ENCODE peak calls at places on chromosomes 2 and 18, in five cellular contexts. B is adrenal gland, G is ovary, A is spleen, U is upper lobe of left lung. D is an unnamed sample.

GRCh38 chr2:217014298-217015116 is 154.6 kb upstream of the TNP1 start:
- DNase-seq in B (no peak), G (no peak), U (no peak), A (no peak), D (no peak)

GRCh38 chr2:128360711-128361110 is 42.0 kb upstream of the HS6ST1 start:
- DNase-seq in A (no peak), G (no peak), U (no peak), B (no peak), D (no peak)

GRCh38 chr2:176852667-176853066 is 359.9 kb upstream of the HNRNPA3 start:
- DNase-seq in B (no peak), G (no peak), U (no peak), A (no peak), D (no peak)

GRCh38 chr2:164831180-164831579 is 10.4 kb downstream of the COBLL1 start:
- DNase-seq in U (no peak), G (no peak), A (no peak), B (no peak), D (no peak)

GRCh38 chr2:17520761-17521160 is 2.5 kb upstream of the RAD51AP2 start:
- DNase-seq in A (no peak), U (no peak), B (no peak), G (no peak), D (no peak)

GRCh38 chr2:134282638-134283400 is 28.9 kb downstream of the MGAT5 start:
- DNase-seq in B (no peak), U (no peak), A (no peak), G (no peak), D (no peak)

GRCh38 chr18:54734059-54734458 is 94.2 kb upstream of the RAB27B start:
- DNase-seq in U (no peak), B (peak), G (no peak), A (no peak), D (no peak)

GRCh38 chr2:95315801-95316411 is 18.8 kb downstream of the KCNIP3 start:
- DNase-seq in B (no peak), U (no peak), G (no peak), A (peak), D (no peak)

GRCh38 chr2:208982831-208983230 is 441.0 kb upstream of the MAP2 start:
- DNase-seq in G (no peak), U (no peak), A (no peak), B (no peak), D (no peak)

GRCh38 chr2:10934308-10934978 is 22.7 kb downstream of the KCNF1 start:
- DNase-seq in A (peak), U (no peak), G (no peak), B (no peak), D (no peak)

GRCh38 chr2:65175894-65176527 is 46.1 kb upstream of the RAB1A start:
- DNase-seq in B (no peak), U (no peak), G (no peak), A (no peak), D (no peak)

GRCh38 chr18:56575819-56576663 is 62.4 kb downstream of the TXNL1 start:
- DNase-seq in G (no peak), B (no peak), A (no peak), U (no peak), D (no peak)

GRCh38 chr2:109601693-109602250 is 12.0 kb downstream of the SEPTIN10 start:
- DNase-seq in G (no peak), B (no peak), U (no peak), A (no peak), D (no peak)

GRCh38 chr2:20219763-20220380 is 5.1 kb downstream of the SDC1 start:
- DNase-seq in U (no peak), G (no peak), B (no peak), A (peak), D (no peak)

GRCh38 chr18:9575558-9575957 is 38.8 kb downstream of the PPP4R1 start:
- DNase-seq in B (peak), U (peak), G (peak), A (no peak), D (peak)

GRCh38 chr2:113979172-113980128 is 89.6 kb downstream of the ACTR3 start:
- DNase-seq in G (peak), U (no peak), A (peak), B (no peak), D (no peak)

GRCh38 chr2:235521844-235522243 is 28.0 kb downstream of the AGAP1 start:
- DNase-seq in B (no peak), A (no peak), U (peak), G (no peak), D (no peak)

GRCh38 chr2:199895406-199895805 is 15.7 kb upstream of the C2orf69 start:
- DNase-seq in B (no peak), G (no peak), U (no peak), A (no peak), D (no peak)

GRCh38 chr18:63207825-63208224 is 111.7 kb downstream of the BCL2 start:
- DNase-seq in A (no peak), G (no peak), U (no peak), B (no peak), D (no peak)
- TF ChIP-seq CTCF in A (no peak), G (no peak), U (no peak), B (no peak), D (no peak)

DNA sequence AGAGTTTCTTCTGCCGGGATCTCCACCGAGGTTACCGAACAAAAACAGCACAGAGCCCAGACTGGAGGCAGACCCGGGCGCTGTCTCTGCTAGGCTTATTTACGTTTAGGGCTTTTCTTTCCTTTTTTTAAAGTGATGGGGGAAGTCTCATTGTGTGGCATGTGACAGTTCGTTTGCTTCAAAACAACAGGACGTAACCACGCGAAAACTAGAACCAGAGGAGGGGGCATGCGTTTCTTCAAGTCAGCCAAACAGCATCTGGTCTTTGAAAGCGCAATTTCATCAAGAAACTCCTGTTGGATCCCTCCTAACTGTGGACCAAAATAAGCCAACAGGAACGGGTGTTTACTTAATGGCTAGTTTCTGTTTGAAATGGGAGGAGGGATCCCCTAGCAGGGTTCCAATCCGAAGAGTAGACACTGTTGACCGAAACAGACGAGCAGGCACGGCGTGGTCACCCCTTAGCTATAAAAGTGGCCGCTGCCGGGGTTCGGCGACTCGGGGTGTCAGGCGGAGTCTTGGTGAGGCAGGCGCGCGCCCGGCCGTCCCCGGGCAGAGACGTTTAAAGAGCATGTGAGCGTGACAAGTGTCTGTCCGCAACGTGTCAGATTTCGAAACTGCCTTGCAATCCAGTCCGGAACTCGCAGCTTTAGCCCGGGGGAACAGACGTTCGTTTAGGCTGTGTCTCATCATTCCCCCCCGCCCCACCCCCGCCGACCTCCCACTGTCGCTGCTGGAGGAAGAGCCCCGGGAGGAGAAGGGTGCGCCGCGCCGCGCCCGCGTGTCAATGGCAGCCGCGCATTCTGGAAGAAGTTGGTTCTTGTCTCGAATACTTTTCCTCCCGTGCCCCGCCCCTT is 899 bp upstream of the TGIF1 start:
- DNase-seq in G (peak), U (peak), B (peak), A (peak), D (peak)
- TF ChIP-seq POLR2A in G (peak), U (peak), B (peak), A (peak), D (peak)

DNA sequence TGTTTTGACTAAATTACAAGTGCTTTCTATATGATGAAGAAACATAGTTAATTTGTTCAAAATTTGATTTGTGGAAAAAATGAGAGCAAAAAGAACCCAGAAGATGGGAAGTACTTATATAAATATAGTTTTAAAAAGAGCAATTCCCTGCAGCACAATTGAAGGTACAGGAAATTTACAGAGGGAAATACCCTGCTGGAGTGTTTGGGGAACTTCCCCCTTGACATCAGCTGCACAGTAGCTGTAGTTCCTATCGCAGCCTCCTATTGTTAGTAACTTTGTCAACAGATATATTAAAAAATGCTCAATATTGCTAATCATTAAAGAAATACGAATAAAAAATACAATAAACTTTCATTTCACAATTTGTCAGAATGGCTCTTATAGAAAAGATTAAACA is 1118.8 kb upstream of the ZEB2 start:
- DNase-seq in U (no peak), G (no peak), A (no peak), B (no peak), D (no peak)
- TF ChIP-seq CTCF in U (no peak), G (no peak), A (peak), B (peak), D (no peak)

GRCh38 chr18:50195689-50196088 is 742 bp upstream of the MYO5B start:
- DNase-seq in G (no peak), U (peak), B (no peak), A (no peak), D (no peak)

GRCh38 chr18:50196261-50196660 is 1.3 kb upstream of the MYO5B start:
- DNase-seq in U (no peak), G (no peak), A (no peak), B (no peak), D (no peak)

GRCh38 chr18:50193796-50194622 is 938 bp downstream of the MYO5B start:
- DNase-seq in A (no peak), U (no peak), B (no peak), G (no peak), D (no peak)

GRCh38 chr18:50192903-50193795 is 1.8 kb downstream of the MYO5B start:
- DNase-seq in A (no peak), U (no peak), B (no peak), G (no peak), D (no peak)

GRCh38 chr18:50194623-50195532 is at the start of gene MYO5B:
- DNase-seq in U (peak), G (no peak), B (peak), A (peak), D (no peak)
- TF ChIP-seq POLR2A in U (peak), G (no peak), B (no peak), A (no peak), D (no peak)

GRCh38 chr2:215874418-215874817 is 138.9 kb downstream of the MREG start:
- DNase-seq in B (no peak), G (no peak), A (no peak), U (no peak), D (no peak)

GRCh38 chr2:215868886-215869285 is 144.5 kb downstream of the MREG start:
- DNase-seq in U (no peak), G (no peak), A (no peak), B (no peak), D (no peak)

GRCh38 chr2:215870088-215870490 is 143.3 kb downstream of the MREG start:
- DNase-seq in U (peak), G (no peak), A (no peak), B (no peak), D (peak)

GRCh38 chr2:215866594-215866993 is 146.8 kb downstream of the MREG start:
- DNase-seq in G (no peak), A (no peak), U (no peak), B (no peak), D (no peak)

GRCh38 chr2:215870986-215871385 is 142.4 kb downstream of the MREG start:
- DNase-seq in A (no peak), G (no peak), B (no peak), U (no peak), D (no peak)
- TF ChIP-seq CTCF in A (no peak), G (no peak), B (peak), U (no peak), D (no peak)

DNA sequence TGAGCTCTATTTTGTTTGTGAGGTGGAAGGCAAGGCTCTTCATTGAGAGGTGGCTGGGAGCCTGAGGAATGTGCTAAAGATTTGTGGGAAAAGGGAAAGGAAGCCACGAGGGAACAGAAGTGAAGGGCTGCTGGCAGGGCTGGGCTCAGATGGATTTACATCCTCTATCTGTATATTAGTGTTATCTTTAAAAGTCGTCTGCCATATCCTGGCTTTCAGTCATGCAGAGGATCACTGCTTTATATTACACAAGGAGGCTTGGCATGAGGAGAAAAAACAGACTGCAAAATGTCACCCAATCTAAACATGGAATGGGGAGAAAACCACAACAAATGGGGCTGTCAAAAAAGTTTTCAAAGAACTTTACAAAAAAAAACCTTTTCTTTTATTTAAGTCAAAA is 434.4 kb downstream of the HRH4 start:
- DNase-seq in A (no peak), G (no peak), B (no peak), U (no peak), D (no peak)
- TF ChIP-seq POLR2A in A (no peak), G (no peak), B (no peak), U (no peak), D (no peak)

DNA sequence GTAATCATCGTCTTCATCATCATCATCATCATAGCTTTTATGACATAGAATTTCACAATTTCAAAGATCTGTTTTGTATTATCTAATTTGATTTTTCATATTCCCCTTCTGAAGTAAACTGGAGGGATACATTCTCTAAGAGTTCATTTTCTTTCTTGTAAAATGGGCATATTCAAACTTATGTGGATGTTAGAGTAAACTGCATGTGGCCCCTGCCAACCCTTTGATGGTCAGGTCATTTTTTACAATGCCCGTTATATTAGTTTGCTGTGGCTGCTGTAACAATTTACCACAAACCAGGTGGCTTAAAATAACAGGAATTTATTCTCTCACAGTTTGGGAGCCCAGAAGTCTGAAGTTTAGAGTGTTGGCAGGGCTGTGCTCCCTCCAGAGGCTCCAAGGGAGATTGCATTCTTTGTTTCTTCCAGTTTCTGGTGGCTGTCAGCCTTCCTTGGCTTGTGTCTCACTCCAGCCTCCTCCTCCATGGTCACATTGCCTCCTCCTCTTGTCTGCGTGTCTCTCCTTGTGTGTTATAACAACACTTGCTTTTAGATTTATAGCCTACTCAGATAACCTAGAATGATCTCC is 127.5 kb upstream of the MMADHC start:
- DNase-seq in G (no peak), U (no peak), A (no peak), B (peak), D (no peak)
- TF ChIP-seq CTCF in G (no peak), U (peak), A (peak), B (peak), D (no peak)

DNA sequence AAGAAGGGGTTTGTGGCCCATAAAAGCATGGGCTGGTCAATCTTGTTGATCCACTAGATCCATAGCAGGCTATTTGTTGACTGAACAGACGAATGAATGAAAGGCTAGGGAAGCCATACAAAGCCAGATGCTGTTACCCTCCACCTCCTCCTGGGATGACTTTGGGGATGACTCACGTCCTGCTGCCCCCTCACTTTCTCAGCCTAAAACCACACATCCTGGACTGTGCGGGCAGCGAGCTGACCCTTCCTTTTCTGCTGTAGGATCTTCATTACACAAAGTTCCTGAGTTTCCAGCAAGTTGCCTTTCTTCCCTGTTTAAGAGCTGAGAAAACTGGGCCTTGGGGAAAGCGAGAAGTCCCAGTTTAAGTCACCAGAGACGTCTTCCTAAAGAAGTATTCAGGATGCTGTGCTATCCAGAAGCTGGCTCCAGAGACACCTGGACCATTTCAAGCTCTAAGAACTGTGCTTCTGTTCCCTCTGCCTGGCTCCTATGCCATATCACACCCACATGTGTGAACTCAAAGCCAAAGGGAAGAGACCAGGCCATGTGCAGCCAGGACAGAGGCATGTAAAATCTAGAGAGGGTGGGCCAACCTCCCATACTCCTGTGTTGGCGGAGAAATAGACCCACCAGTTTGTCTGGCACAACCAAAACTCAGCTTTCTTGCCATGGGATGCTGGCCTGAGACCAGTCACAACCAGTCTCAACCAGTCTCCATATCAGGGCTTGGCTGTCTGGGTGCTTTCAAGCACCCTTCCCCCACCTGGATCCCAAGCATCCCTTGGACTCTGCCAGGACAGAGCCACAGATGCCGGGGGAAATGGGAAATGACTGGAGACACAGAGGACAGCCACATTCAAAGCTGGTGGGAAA is 4.7 kb upstream of the SLC20A1 start:
- DNase-seq in G (no peak), B (no peak), A (no peak), U (peak), D (no peak)
- TF ChIP-seq POLR2A in G (no peak), B (no peak), A (no peak), U (no peak), D (no peak)

GRCh38 chr2:73776381-73776780 is 3.5 kb downstream of the DUSP11 start:
- DNase-seq in B (no peak), G (no peak), A (no peak), U (no peak), D (no peak)

GRCh38 chr2:73779472-73780241 is at the start of gene DUSP11:
- DNase-seq in G (peak), U (peak), A (peak), B (peak), D (peak)

GRCh38 chr2:73776869-73777519 is 2.9 kb downstream of the DUSP11 start:
- DNase-seq in B (no peak), U (no peak), A (no peak), G (no peak), D (no peak)

DNA sequence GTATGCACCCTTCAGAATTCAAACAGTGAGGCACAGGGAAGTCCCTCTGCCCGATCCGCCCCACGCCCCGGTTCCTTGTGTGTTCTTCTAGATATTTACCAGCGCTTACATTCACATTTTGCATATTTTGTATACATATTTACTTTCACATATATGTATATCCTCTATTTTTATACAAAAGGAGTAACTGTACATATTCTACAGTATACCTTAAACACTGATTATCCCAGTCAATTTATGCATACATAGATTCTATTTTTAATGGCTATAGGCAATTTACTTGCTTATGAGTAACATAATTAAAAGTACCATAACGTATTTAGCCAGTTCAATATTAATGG is 309 bp upstream of the DUSP11 start:
- DNase-seq in U (no peak), A (no peak), G (no peak), B (no peak), D (no peak)
- TF ChIP-seq CTCF in U (no peak), A (peak), G (no peak), B (no peak), D (no peak)